ENCODE peak calls at places on chromosomes 12 and 14, in five cellular contexts. One of them, this sample, is unnamed.

GRCh38 chr14:77880056-77880455 is 80.1 kb downstream of the ADCK1 start:
- DNase-seq in K562: no peak
- DNase-seq in H1: no peak
- DNase-seq in HCT116: no peak
- DNase-seq in HepG2: no peak
- DNase-seq in this sample: no peak

GRCh38 chr12:85672436-85672835 is 163.8 kb downstream of the RASSF9 start:
- DNase-seq in K562: no peak
- DNase-seq in H1: no peak
- DNase-seq in HCT116: no peak
- DNase-seq in HepG2: no peak
- DNase-seq in this sample: no peak

GRCh38 chr12:6067152-6067916 is 57.1 kb downstream of the VWF start:
- DNase-seq in K562: peak; percentile 29
- DNase-seq in H1: peak; percentile 70
- DNase-seq in HCT116: peak; percentile 76
- DNase-seq in HepG2: peak; percentile 56
- DNase-seq in this sample: no peak

GRCh38 chr14:52365071-52365470 is 51.0 kb downstream of the PTGER2 start:
- DNase-seq in K562: no peak
- DNase-seq in H1: no peak
- DNase-seq in HCT116: no peak
- DNase-seq in HepG2: no peak
- DNase-seq in this sample: no peak

GRCh38 chr12:57236925-57237652 is 7.6 kb downstream of the SHMT2 start:
- DNase-seq in K562: no peak
- DNase-seq in H1: no peak
- DNase-seq in HCT116: no peak
- DNase-seq in HepG2: no peak
- DNase-seq in this sample: no peak

GRCh38 chr12:19244312-19244711 is 114.8 kb downstream of the PLEKHA5 start:
- DNase-seq in K562: no peak
- DNase-seq in H1: no peak
- DNase-seq in HCT116: no peak
- DNase-seq in HepG2: no peak
- DNase-seq in this sample: no peak

GRCh38 chr12:109744026-109744425 is 30.4 kb downstream of the FAM222A start:
- DNase-seq in K562: no peak
- DNase-seq in H1: no peak
- DNase-seq in HCT116: no peak
- DNase-seq in HepG2: no peak
- DNase-seq in this sample: no peak

GRCh38 chr14:63745858-63746425 is 18.1 kb upstream of the SGPP1 start:
- DNase-seq in K562: no peak
- DNase-seq in H1: no peak
- DNase-seq in HCT116: no peak
- DNase-seq in HepG2: no peak
- DNase-seq in this sample: peak; percentile 80

GRCh38 chr14:68798621-68799020 is 5.8 kb upstream of the ZFP36L1 start:
- DNase-seq in K562: no peak
- DNase-seq in H1: no peak
- DNase-seq in HCT116: no peak
- DNase-seq in HepG2: no peak
- DNase-seq in this sample: no peak

GRCh38 chr12:65189028-65189718 is 19.8 kb downstream of the LEMD3 start:
- DNase-seq in K562: no peak
- DNase-seq in H1: no peak
- DNase-seq in HCT116: no peak
- DNase-seq in HepG2: no peak
- DNase-seq in this sample: no peak

GRCh38 chr12:121089031-121089812 is 43.5 kb upstream of the P2RX7 start:
- DNase-seq in K562: peak; percentile 27
- DNase-seq in H1: peak; percentile 54
- DNase-seq in HCT116: no peak
- DNase-seq in HepG2: peak; percentile 53
- DNase-seq in this sample: no peak

GRCh38 chr12:101942206-101942605 is 64.8 kb downstream of the DRAM1 start:
- DNase-seq in K562: no peak
- DNase-seq in H1: no peak
- DNase-seq in HCT116: no peak
- DNase-seq in HepG2: no peak
- DNase-seq in this sample: no peak

GRCh38 chr12:88985631-88986030 is 366.7 kb downstream of the DUSP6 start:
- DNase-seq in K562: no peak
- DNase-seq in H1: no peak
- DNase-seq in HCT116: no peak
- DNase-seq in HepG2: no peak
- DNase-seq in this sample: no peak

GRCh38 chr12:75489613-75490210 is 9.2 kb downstream of the GLIPR1 start:
- DNase-seq in K562: no peak
- DNase-seq in H1: no peak
- DNase-seq in HCT116: peak; percentile 62
- DNase-seq in HepG2: no peak
- DNase-seq in this sample: no peak

GRCh38 chr14:101721951-101722661 is 39.4 kb upstream of the PPP2R5C start:
- DNase-seq in K562: no peak
- DNase-seq in H1: no peak
- DNase-seq in HCT116: no peak
- DNase-seq in HepG2: peak; percentile 47
- DNase-seq in this sample: no peak

GRCh38 chr12:89815225-89815624 is 106.6 kb upstream of the ATP2B1 start:
- DNase-seq in K562: no peak
- DNase-seq in H1: no peak
- DNase-seq in HCT116: no peak
- DNase-seq in HepG2: no peak
- DNase-seq in this sample: no peak

GRCh38 chr12:97754306-97754705 is 291.7 kb downstream of the RMST start:
- DNase-seq in K562: no peak
- DNase-seq in H1: no peak
- DNase-seq in HCT116: no peak
- DNase-seq in HepG2: no peak
- DNase-seq in this sample: no peak

GRCh38 chr12:5026342-5026938 is 17.2 kb upstream of the KCNA5 start:
- DNase-seq in K562: no peak
- DNase-seq in H1: no peak
- DNase-seq in HCT116: no peak
- DNase-seq in HepG2: no peak
- DNase-seq in this sample: no peak

GRCh38 chr14:64605926-64606685 is 56.3 kb downstream of the PPP1R36 start:
- DNase-seq in K562: no peak
- DNase-seq in H1: peak; percentile 33
- DNase-seq in HCT116: no peak
- DNase-seq in HepG2: no peak
- DNase-seq in this sample: no peak

GRCh38 chr12:80778005-80778541 is 61.4 kb downstream of the MYF5 start:
- DNase-seq in K562: no peak
- DNase-seq in H1: no peak
- DNase-seq in HCT116: peak; percentile 53
- DNase-seq in HepG2: peak; percentile 96
- DNase-seq in this sample: peak; percentile 99

GRCh38 chr12:20646239-20646827 is 48.8 kb upstream of the SLCO1C1 start:
- DNase-seq in K562: no peak
- DNase-seq in H1: no peak
- DNase-seq in HCT116: peak; percentile 53
- DNase-seq in HepG2: peak; percentile 58
- DNase-seq in this sample: no peak

GRCh38 chr14:80636071-80636470 is 305.5 kb downstream of the CEP128 start:
- DNase-seq in K562: no peak
- DNase-seq in H1: no peak
- DNase-seq in HCT116: no peak
- DNase-seq in HepG2: no peak
- DNase-seq in this sample: no peak

GRCh38 chr12:115010324-115010995 is 326.5 kb upstream of the TBX3 start:
- DNase-seq in K562: no peak
- DNase-seq in H1: no peak
- DNase-seq in HCT116: no peak
- DNase-seq in HepG2: no peak
- DNase-seq in this sample: no peak

GRCh38 chr12:65430571-65431306 is 152.3 kb downstream of the MSRB3 start:
- DNase-seq in K562: no peak
- DNase-seq in H1: no peak
- DNase-seq in HCT116: peak; percentile 88
- DNase-seq in HepG2: peak; percentile 10
- DNase-seq in this sample: no peak

GRCh38 chr14:77086017-77086727 is 11.9 kb upstream of the CIPC start:
- DNase-seq in K562: no peak
- DNase-seq in H1: no peak
- DNase-seq in HCT116: no peak
- DNase-seq in HepG2: peak; percentile 25
- DNase-seq in this sample: no peak

GRCh38 chr14:105537580-105538474 is 11.4 kb downstream of the TMEM121 start:
- DNase-seq in K562: peak; percentile 75
- DNase-seq in H1: peak; percentile 86
- DNase-seq in HCT116: no peak
- DNase-seq in HepG2: no peak
- DNase-seq in this sample: no peak

GRCh38 chr14:105477659-105478623 is 3.3 kb downstream of the CRIP2 start:
- DNase-seq in K562: peak; percentile 53
- DNase-seq in H1: no peak
- DNase-seq in HCT116: no peak
- DNase-seq in HepG2: no peak
- DNase-seq in this sample: no peak

GRCh38 chr14:86203843-86204242 is 673.9 kb downstream of the FLRT2 start:
- DNase-seq in K562: no peak
- DNase-seq in H1: no peak
- DNase-seq in HCT116: no peak
- DNase-seq in HepG2: no peak
- DNase-seq in this sample: no peak

GRCh38 chr12:67807808-67808207 is 159.3 kb downstream of the DYRK2 start:
- DNase-seq in K562: no peak
- DNase-seq in H1: no peak
- DNase-seq in HCT116: no peak
- DNase-seq in HepG2: no peak
- DNase-seq in this sample: no peak

GRCh38 chr12:64390275-64390851 is at the start of gene C12orf56:
- DNase-seq in K562: no peak
- DNase-seq in H1: no peak
- DNase-seq in HCT116: no peak
- DNase-seq in HepG2: no peak
- DNase-seq in this sample: no peak

GRCh38 chr12:40405419-40405818 is 180.6 kb downstream of the LRRK2 start:
- DNase-seq in K562: no peak
- DNase-seq in H1: no peak
- DNase-seq in HCT116: no peak
- DNase-seq in HepG2: no peak
- DNase-seq in this sample: no peak

GRCh38 chr12:84355561-84355960 is 557.0 kb downstream of the SLC6A15 start:
- DNase-seq in K562: no peak
- DNase-seq in H1: no peak
- DNase-seq in HCT116: no peak
- DNase-seq in HepG2: no peak
- DNase-seq in this sample: no peak

GRCh38 chr14:99382781-99383456 is 97.7 kb downstream of the SETD3 start:
- DNase-seq in K562: no peak
- DNase-seq in H1: no peak
- DNase-seq in HCT116: no peak
- DNase-seq in HepG2: no peak
- DNase-seq in this sample: no peak

GRCh38 chr14:20197459-20197858 is 6.8 kb downstream of the OR11G2 start:
- DNase-seq in K562: no peak
- DNase-seq in H1: no peak
- DNase-seq in HCT116: no peak
- DNase-seq in HepG2: no peak
- DNase-seq in this sample: no peak

GRCh38 chr14:65184032-65184764 is 81.9 kb upstream of the MAX start:
- DNase-seq in K562: no peak
- DNase-seq in H1: no peak
- DNase-seq in HCT116: no peak
- DNase-seq in HepG2: no peak
- DNase-seq in this sample: no peak

GRCh38 chr14:90720336-90720735 is 95.9 kb downstream of the TTC7B start:
- DNase-seq in K562: peak; percentile 71
- DNase-seq in H1: peak; percentile 29
- DNase-seq in HCT116: no peak
- DNase-seq in HepG2: no peak
- DNase-seq in this sample: no peak

GRCh38 chr12:115749071-115749470 is 528.4 kb downstream of the MED13L start:
- DNase-seq in K562: no peak
- DNase-seq in H1: no peak
- DNase-seq in HCT116: no peak
- DNase-seq in HepG2: no peak
- DNase-seq in this sample: no peak

GRCh38 chr12:100706029-100706428 is 88.5 kb upstream of the ANO4 start:
- DNase-seq in K562: no peak
- DNase-seq in H1: no peak
- DNase-seq in HCT116: peak; percentile 21
- DNase-seq in HepG2: no peak
- DNase-seq in this sample: no peak
- TF ChIP-seq SRF in K562: no peak
- TF ChIP-seq SRF in H1: no peak
- TF ChIP-seq SRF in HCT116: no peak
- TF ChIP-seq SRF in HepG2: no peak
- TF ChIP-seq SRF in this sample: no peak

GRCh38 chr14:74543771-74544170 is 50.2 kb downstream of the ISCA2 start:
- DNase-seq in K562: no peak
- DNase-seq in H1: no peak
- DNase-seq in HCT116: no peak
- DNase-seq in HepG2: no peak
- DNase-seq in this sample: no peak
- TF ChIP-seq SP1 in K562: no peak
- TF ChIP-seq SP1 in H1: no peak
- TF ChIP-seq SP1 in HCT116: no peak
- TF ChIP-seq SP1 in HepG2: no peak
- TF ChIP-seq SP1 in this sample: no peak

DNA sequence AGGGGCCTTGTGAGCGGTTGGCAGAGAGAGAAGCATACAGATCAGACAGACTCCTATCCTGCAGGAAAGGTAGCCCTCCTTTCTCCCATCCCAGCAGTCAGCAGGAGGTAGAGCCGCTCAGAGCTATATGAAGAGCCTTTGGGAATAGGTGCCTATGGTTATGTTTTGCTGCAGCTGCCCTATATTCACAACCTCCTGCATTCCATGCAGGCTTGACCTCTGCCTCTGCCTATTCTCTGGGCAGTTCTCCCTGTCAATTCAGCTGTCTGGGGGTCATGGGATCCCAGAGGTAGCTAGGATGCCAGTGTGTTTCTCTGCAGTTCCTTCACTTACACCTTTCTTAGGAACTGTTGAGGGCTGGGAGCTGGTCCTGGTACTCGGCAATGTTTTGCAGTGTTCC is 144.8 kb downstream of the GPHN start:
- DNase-seq in K562: no peak
- DNase-seq in H1: no peak
- DNase-seq in HCT116: no peak
- DNase-seq in HepG2: no peak
- DNase-seq in this sample: no peak
- TF ChIP-seq SRF in K562: no peak
- TF ChIP-seq SRF in H1: no peak
- TF ChIP-seq SRF in HCT116: no peak
- TF ChIP-seq SRF in HepG2: no peak
- TF ChIP-seq SRF in this sample: no peak

GRCh38 chr14:55877942-55878341 is 240.3 kb upstream of the PELI2 start:
- DNase-seq in K562: no peak
- DNase-seq in H1: no peak
- DNase-seq in HCT116: no peak
- DNase-seq in HepG2: no peak
- DNase-seq in this sample: no peak

GRCh38 chr14:55884819-55885218 is 233.4 kb upstream of the PELI2 start:
- DNase-seq in K562: no peak
- DNase-seq in H1: no peak
- DNase-seq in HCT116: no peak
- DNase-seq in HepG2: no peak
- DNase-seq in this sample: no peak

GRCh38 chr14:55881577-55882241 is 236.5 kb upstream of the PELI2 start:
- DNase-seq in K562: no peak
- DNase-seq in H1: no peak
- DNase-seq in HCT116: no peak
- DNase-seq in HepG2: no peak
- DNase-seq in this sample: no peak
- TF ChIP-seq SP1 in K562: no peak
- TF ChIP-seq SP1 in H1: no peak
- TF ChIP-seq SP1 in HCT116: no peak
- TF ChIP-seq SP1 in HepG2: no peak
- TF ChIP-seq SP1 in this sample: no peak